ENCODE peak calls at places on chromosomes 16 and 17, in six cellular contexts. H is stomach, O is esophagus muscularis mucosa, K is body of pancreas, T is testis, R is suprapubic skin. W is an unnamed sample.

GRCh38 chr17:82463881-82464566 is 5.5 kb downstream of the NARF start:
- DNase-seq in H (no peak), O (no peak), K (peak), T (no peak), R (no peak), W (no peak)

GRCh38 chr17:37527249-37527851 is 37.7 kb downstream of the DUSP14 start:
- DNase-seq in H (no peak), O (no peak), K (peak), T (no peak), R (no peak), W (peak)

GRCh38 chr16:57618306-57619132 is 9.9 kb upstream of the ADGRG1 start:
- DNase-seq in H (peak), O (no peak), K (peak), T (no peak), R (peak), W (peak)

GRCh38 chr17:8894673-8895578 is 27.5 kb upstream of the PIK3R6 start:
- DNase-seq in H (peak), O (no peak), K (peak), T (peak), R (no peak), W (peak)

GRCh38 chr17:2071421-2072281 is 16.7 kb downstream of the HIC1 start:
- DNase-seq in H (no peak), O (peak), K (no peak), T (no peak), R (peak), W (no peak)

GRCh38 chr16:67879936-67880335 is 4.7 kb upstream of the NRN1L start:
- DNase-seq in H (no peak), O (no peak), K (no peak), T (no peak), R (no peak), W (no peak)

GRCh38 chr17:44969144-44969780 is 1.2 kb upstream of the C1QL1 start:
- DNase-seq in H (no peak), O (no peak), K (no peak), T (no peak), R (no peak), W (no peak)

GRCh38 chr17:36768355-36768754 is 167.0 kb downstream of the MRM1 start:
- DNase-seq in H (no peak), O (no peak), K (no peak), T (no peak), R (no peak), W (no peak)

GRCh38 chr17:37791434-37791833 is 46.6 kb upstream of the HNF1B start:
- DNase-seq in H (peak), O (no peak), K (peak), T (peak), R (no peak), W (no peak)

GRCh38 chr16:57284206-57284951 is at the start of gene PLLP:
- DNase-seq in H (peak), O (no peak), K (peak), T (no peak), R (peak), W (no peak)

GRCh38 chr17:72422505-72423285 is 301.9 kb downstream of the SOX9 start:
- DNase-seq in H (peak), O (no peak), K (peak), T (no peak), R (peak), W (no peak)

GRCh38 chr17:3715296-3715695 is 8.4 kb upstream of the HASPIN start:
- DNase-seq in H (no peak), O (no peak), K (no peak), T (no peak), R (no peak), W (no peak)

GRCh38 chr17:3980381-3980975 is 16.2 kb upstream of the ATP2A3 start:
- DNase-seq in H (no peak), O (no peak), K (no peak), T (no peak), R (peak), W (no peak)

DNA sequence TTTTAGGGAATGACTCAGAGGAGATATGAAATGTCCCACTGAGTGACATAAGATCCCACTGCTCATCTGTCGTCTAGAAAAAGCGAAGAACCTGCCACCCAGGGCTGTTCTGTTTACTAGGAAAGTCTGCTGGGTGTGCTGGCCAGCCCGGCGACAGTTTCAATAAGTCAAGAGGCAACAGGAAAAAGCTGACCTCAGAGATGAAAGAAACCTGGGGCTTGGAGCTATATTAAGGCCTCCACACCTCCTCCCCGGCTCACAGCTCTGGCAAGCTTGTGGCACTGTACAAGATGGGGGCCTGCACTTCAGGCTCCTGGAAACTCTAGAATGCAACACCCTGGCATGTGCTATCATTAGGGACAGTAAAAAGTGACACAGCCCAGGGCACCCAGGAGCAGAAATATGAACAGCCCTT is 10.6 kb downstream of the ZFHX3 start:
- DNase-seq in H (peak), O (no peak), K (no peak), T (no peak), R (no peak), W (no peak)
- H3K4me3 ChIP-seq in H (no peak), O (no peak), K (no peak), T (no peak), R (no peak), W (no peak)

GRCh38 chr17:78316867-78317816 is 42.7 kb downstream of the SOCS3 start:
- DNase-seq in H (peak), O (no peak), K (peak), T (no peak), R (peak), W (peak)

GRCh38 chr17:78316115-78316866 is 43.6 kb downstream of the SOCS3 start:
- DNase-seq in H (no peak), O (no peak), K (no peak), T (no peak), R (peak), W (no peak)

GRCh38 chr17:78315355-78316114 is 44.3 kb downstream of the SOCS3 start:
- DNase-seq in H (peak), O (peak), K (peak), T (peak), R (peak), W (peak)

GRCh38 chr17:78313735-78314648 is 45.9 kb downstream of the SOCS3 start:
- DNase-seq in H (peak), O (no peak), K (peak), T (peak), R (peak), W (peak)

DNA sequence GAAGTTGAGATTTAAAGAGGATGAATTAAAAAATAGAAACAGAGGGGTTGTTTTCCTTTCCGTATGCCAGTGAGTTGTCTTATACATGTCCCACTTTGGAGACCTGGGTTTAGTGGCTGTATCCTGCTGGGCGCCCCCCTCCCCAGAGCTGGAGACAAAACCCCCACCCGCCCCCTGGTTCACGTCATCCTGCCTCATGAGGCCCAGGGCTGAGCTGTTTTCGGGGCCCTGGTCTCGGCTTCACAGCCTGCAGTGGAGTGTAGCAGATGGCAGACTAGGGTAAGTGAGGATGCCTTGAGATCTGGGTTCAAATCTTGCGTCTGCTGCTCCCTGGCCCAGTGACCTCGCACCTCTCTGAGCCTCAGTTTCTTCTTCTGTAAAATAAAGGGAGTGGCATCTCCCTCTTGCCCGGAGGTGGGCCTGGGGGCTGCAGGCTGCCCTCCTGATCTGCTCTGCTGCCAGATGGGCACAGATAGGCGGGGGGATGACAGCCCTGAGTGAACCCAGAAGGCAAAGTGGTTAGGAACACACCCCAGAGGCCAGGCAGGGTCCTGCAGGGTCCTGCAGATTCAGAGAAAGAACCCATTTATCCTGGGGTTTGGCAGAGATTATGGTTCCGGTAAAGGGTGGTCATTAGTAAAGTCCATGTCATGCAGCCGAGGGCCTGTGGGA is 45.1 kb downstream of the SOCS3 start:
- DNase-seq in H (no peak), O (no peak), K (no peak), T (no peak), R (peak), W (no peak)
- TF ChIP-seq CTCF in H (no peak), O (no peak), K (no peak), T (peak), R (no peak), W (no peak)

DNA sequence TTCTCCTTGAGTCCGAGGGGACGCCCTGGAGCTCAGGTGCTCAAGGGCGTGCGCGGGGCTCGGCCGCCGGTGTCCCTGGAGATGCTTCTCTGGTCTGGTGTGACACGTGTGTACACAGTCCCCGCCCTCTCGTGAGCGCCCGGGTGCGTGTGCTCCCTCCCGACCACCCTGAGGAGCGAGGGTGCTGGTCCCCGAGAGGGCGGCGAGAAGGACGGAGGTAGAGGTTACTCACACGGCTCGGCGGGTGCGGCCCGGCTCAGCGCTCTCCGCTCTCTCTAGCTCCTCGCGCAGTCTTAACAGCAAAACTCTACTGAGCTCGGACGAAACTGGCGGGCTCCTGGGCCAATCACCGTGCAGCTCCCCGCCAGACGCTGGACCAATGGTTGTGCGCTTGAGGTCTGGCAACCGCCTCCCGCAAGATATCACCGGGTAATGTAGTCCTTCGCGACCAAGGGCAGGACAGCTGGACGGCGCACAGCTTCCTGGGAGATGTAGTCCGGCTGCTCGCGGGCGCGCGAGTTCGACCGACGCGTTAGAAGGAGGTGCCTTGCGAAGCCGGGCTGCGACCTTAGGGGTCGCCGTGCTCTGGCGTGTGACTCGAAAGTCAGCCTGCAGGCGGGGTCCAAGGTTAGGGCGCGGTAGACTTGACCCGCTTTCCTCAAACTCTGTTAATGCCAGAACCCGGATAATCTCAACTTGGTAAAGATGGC is at the start of gene SLC25A19:
- DNase-seq in H (peak), O (peak), K (peak), T (peak), R (peak), W (peak)
- TF ChIP-seq POLR2A in H (peak), O (peak), K (peak), T (peak), R (peak), W (peak)

GRCh38 chr16:13378151-13378550 is 476.8 kb downstream of the SHISA9 start:
- DNase-seq in H (no peak), O (no peak), K (no peak), T (no peak), R (no peak), W (no peak)
- H3K4me3 ChIP-seq in H (no peak), O (no peak), K (no peak), T (no peak), R (no peak), W (no peak)

DNA sequence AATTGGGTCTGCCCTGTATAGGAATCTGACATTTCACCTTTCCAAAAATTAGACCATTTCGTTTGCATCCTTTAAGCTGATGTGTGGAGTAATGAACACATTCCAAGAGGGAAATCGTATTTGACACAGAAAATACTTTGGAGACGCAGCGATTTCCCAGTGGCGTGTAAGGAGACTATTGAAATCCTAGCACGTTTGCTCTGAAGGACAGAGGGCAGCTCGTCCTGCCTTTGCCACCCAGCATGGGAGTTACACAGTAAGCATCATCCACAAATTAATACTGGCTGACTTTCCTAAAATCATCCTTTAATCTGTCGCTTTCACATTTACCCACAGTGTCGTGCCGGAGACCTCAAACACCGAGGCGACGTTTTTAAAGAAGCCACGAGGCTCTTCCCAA is 925.9 kb upstream of the EEF2KMT start:
- DNase-seq in H (no peak), O (no peak), K (no peak), T (no peak), R (no peak), W (no peak)
- TF ChIP-seq CTCF in H (no peak), O (no peak), K (no peak), T (no peak), R (no peak), W (no peak)

GRCh38 chr17:32519769-32520701 is 33.2 kb downstream of the CDK5R1 start:
- DNase-seq in H (peak), O (no peak), K (no peak), T (no peak), R (no peak), W (no peak)
- TF ChIP-seq POLR2A in H (no peak), O (no peak), K (no peak), T (no peak), R (no peak), W (no peak)

GRCh38 chr17:57532966-57533365 is 212.1 kb downstream of the CCDC182 start:
- DNase-seq in H (no peak), O (no peak), K (no peak), T (no peak), R (no peak), W (no peak)
- H3K4me3 ChIP-seq in H (no peak), O (no peak), K (no peak), T (no peak), R (no peak), W (no peak)

GRCh38 chr17:33239702-33240101 is 53.4 kb downstream of the ASIC2 start:
- DNase-seq in H (no peak), O (no peak), K (no peak), T (no peak), R (no peak), W (no peak)
- TF ChIP-seq CTCF in H (no peak), O (no peak), K (no peak), T (no peak), R (no peak), W (no peak)

W was measured in prostate gland.